ENCODE peak calls at places on chromosomes 5 and 9, in seven cellular contexts. One of them, this sample, is unnamed.
A peak's percentile ranks its signal among the peaks of the same experiment; 100 is the strongest.

GRCh38 chr9:93493949-93494348 is 40.6 kb upstream of the FAM120AOS start:
- DNase-seq in cardiac muscle cell: no peak
- DNase-seq in foreskin keratinocyte: no peak
- DNase-seq in GM23248: no peak
- DNase-seq in tibial artery: no peak
- DNase-seq in hepatocyte: no peak
- DNase-seq in keratinocyte: no peak
- DNase-seq in this sample: no peak

GRCh38 chr9:36970007-36970888 is 63.8 kb downstream of the PAX5 start:
- DNase-seq in foreskin keratinocyte: peak; percentile 86
- DNase-seq in cardiac muscle cell: no peak
- DNase-seq in hepatocyte: no peak
- DNase-seq in GM23248: peak; percentile 40
- DNase-seq in keratinocyte: peak; percentile 36
- DNase-seq in tibial artery: no peak
- DNase-seq in this sample: no peak

GRCh38 chr9:12363439-12363838 is 329.7 kb upstream of the TYRP1 start:
- DNase-seq in cardiac muscle cell: no peak
- DNase-seq in keratinocyte: no peak
- DNase-seq in tibial artery: no peak
- DNase-seq in GM23248: no peak
- DNase-seq in foreskin keratinocyte: no peak
- DNase-seq in hepatocyte: no peak
- DNase-seq in this sample: no peak

GRCh38 chr5:69364414-69364813 is 4.9 kb downstream of the AK6 start:
- DNase-seq in GM23248: peak; percentile 63
- DNase-seq in cardiac muscle cell: no peak
- DNase-seq in tibial artery: no peak
- DNase-seq in hepatocyte: peak; percentile 15
- DNase-seq in foreskin keratinocyte: no peak
- DNase-seq in keratinocyte: no peak
- DNase-seq in this sample: no peak

GRCh38 chr9:35556781-35557180 is 48.3 kb upstream of the TESK1 start:
- DNase-seq in GM23248: no peak
- DNase-seq in cardiac muscle cell: no peak
- DNase-seq in tibial artery: no peak
- DNase-seq in foreskin keratinocyte: no peak
- DNase-seq in keratinocyte: no peak
- DNase-seq in hepatocyte: no peak
- DNase-seq in this sample: no peak

GRCh38 chr9:96245399-96245798 is 56.6 kb downstream of the HSD17B3 start:
- DNase-seq in foreskin keratinocyte: no peak
- DNase-seq in GM23248: no peak
- DNase-seq in keratinocyte: no peak
- DNase-seq in hepatocyte: no peak
- DNase-seq in tibial artery: no peak
- DNase-seq in cardiac muscle cell: no peak
- DNase-seq in this sample: no peak

GRCh38 chr5:163566678-163567077 is 61.3 kb downstream of the MAT2B start:
- DNase-seq in hepatocyte: no peak
- DNase-seq in tibial artery: no peak
- DNase-seq in cardiac muscle cell: no peak
- DNase-seq in GM23248: no peak
- DNase-seq in keratinocyte: no peak
- DNase-seq in foreskin keratinocyte: no peak
- DNase-seq in this sample: no peak

GRCh38 chr5:81391-82021 is 10.5 kb upstream of the PLEKHG4B start:
- DNase-seq in keratinocyte: no peak
- DNase-seq in GM23248: no peak
- DNase-seq in cardiac muscle cell: no peak
- DNase-seq in hepatocyte: no peak
- DNase-seq in tibial artery: no peak
- DNase-seq in foreskin keratinocyte: no peak
- DNase-seq in this sample: no peak

GRCh38 chr9:109349431-109349846 is 28.6 kb upstream of the EPB41L4B start:
- DNase-seq in tibial artery: no peak
- DNase-seq in hepatocyte: peak; percentile 53
- DNase-seq in keratinocyte: peak; percentile 40
- DNase-seq in GM23248: peak; percentile 97
- DNase-seq in cardiac muscle cell: no peak
- DNase-seq in foreskin keratinocyte: peak; percentile 79
- DNase-seq in this sample: no peak

GRCh38 chr9:129697111-129697955 is 31.9 kb downstream of the PRRX2 start:
- DNase-seq in foreskin keratinocyte: no peak
- DNase-seq in cardiac muscle cell: peak; percentile 75
- DNase-seq in hepatocyte: peak; percentile 87
- DNase-seq in tibial artery: peak; percentile 79
- DNase-seq in GM23248: peak; percentile 97
- DNase-seq in keratinocyte: no peak
- DNase-seq in this sample: no peak

GRCh38 chr9:77575785-77576184 is 72.3 kb downstream of the GNA14 start:
- DNase-seq in foreskin keratinocyte: no peak
- DNase-seq in keratinocyte: no peak
- DNase-seq in GM23248: peak; percentile 39
- DNase-seq in cardiac muscle cell: peak; percentile 81
- DNase-seq in hepatocyte: peak; percentile 47
- DNase-seq in tibial artery: no peak
- DNase-seq in this sample: no peak

GRCh38 chr9:18343799-18344198 is 130.2 kb upstream of the ADAMTSL1 start:
- DNase-seq in tibial artery: no peak
- DNase-seq in hepatocyte: peak; percentile 34
- DNase-seq in foreskin keratinocyte: peak; percentile 25
- DNase-seq in cardiac muscle cell: no peak
- DNase-seq in keratinocyte: no peak
- DNase-seq in GM23248: peak; percentile 80
- DNase-seq in this sample: no peak

GRCh38 chr5:103469288-103470065 is 93.1 kb downstream of the NUDT12 start:
- DNase-seq in tibial artery: no peak
- DNase-seq in cardiac muscle cell: no peak
- DNase-seq in hepatocyte: no peak
- DNase-seq in keratinocyte: no peak
- DNase-seq in foreskin keratinocyte: no peak
- DNase-seq in GM23248: peak; percentile 68
- DNase-seq in this sample: no peak

GRCh38 chr5:37005946-37006540 is 129.5 kb downstream of the NIPBL start:
- DNase-seq in GM23248: peak; percentile 58
- DNase-seq in foreskin keratinocyte: peak; percentile 15
- DNase-seq in hepatocyte: peak; percentile 13
- DNase-seq in keratinocyte: no peak
- DNase-seq in tibial artery: no peak
- DNase-seq in cardiac muscle cell: peak; percentile 26
- DNase-seq in this sample: peak; percentile 6

GRCh38 chr5:38208782-38209378 is 49.5 kb upstream of the EGFLAM start:
- DNase-seq in cardiac muscle cell: peak; percentile 64
- DNase-seq in keratinocyte: peak; percentile 15
- DNase-seq in GM23248: peak; percentile 71
- DNase-seq in hepatocyte: peak; percentile 70
- DNase-seq in foreskin keratinocyte: peak; percentile 36
- DNase-seq in tibial artery: no peak
- DNase-seq in this sample: no peak

GRCh38 chr9:83964973-83965349 is 15.1 kb downstream of the HNRNPK start:
- DNase-seq in tibial artery: no peak
- DNase-seq in keratinocyte: no peak
- DNase-seq in foreskin keratinocyte: no peak
- DNase-seq in cardiac muscle cell: no peak
- DNase-seq in GM23248: peak; percentile 58
- DNase-seq in hepatocyte: no peak
- DNase-seq in this sample: no peak

GRCh38 chr5:54742417-54742889 is 224.9 kb downstream of the SNX18 start:
- DNase-seq in cardiac muscle cell: peak; percentile 39
- DNase-seq in tibial artery: no peak
- DNase-seq in hepatocyte: peak; percentile 49
- DNase-seq in foreskin keratinocyte: peak; percentile 91
- DNase-seq in GM23248: peak; percentile 79
- DNase-seq in keratinocyte: peak; percentile 69
- DNase-seq in this sample: no peak

GRCh38 chr5:14286007-14286406 is 142.9 kb downstream of the TRIO start:
- DNase-seq in tibial artery: no peak
- DNase-seq in foreskin keratinocyte: no peak
- DNase-seq in hepatocyte: no peak
- DNase-seq in cardiac muscle cell: no peak
- DNase-seq in GM23248: no peak
- DNase-seq in keratinocyte: no peak
- DNase-seq in this sample: no peak

GRCh38 chr5:14280294-14280854 is 137.2 kb downstream of the TRIO start:
- DNase-seq in cardiac muscle cell: no peak
- DNase-seq in keratinocyte: no peak
- DNase-seq in GM23248: no peak
- DNase-seq in foreskin keratinocyte: no peak
- DNase-seq in hepatocyte: no peak
- DNase-seq in tibial artery: no peak
- DNase-seq in this sample: no peak

GRCh38 chr5:14281746-14282181 is 138.6 kb downstream of the TRIO start:
- DNase-seq in tibial artery: no peak
- DNase-seq in keratinocyte: no peak
- DNase-seq in hepatocyte: no peak
- DNase-seq in cardiac muscle cell: no peak
- DNase-seq in foreskin keratinocyte: no peak
- DNase-seq in GM23248: no peak
- DNase-seq in this sample: no peak

GRCh38 chr5:14286574-14287399 is 143.6 kb downstream of the TRIO start:
- DNase-seq in foreskin keratinocyte: no peak
- DNase-seq in GM23248: no peak
- DNase-seq in hepatocyte: no peak
- DNase-seq in cardiac muscle cell: no peak
- DNase-seq in tibial artery: no peak
- DNase-seq in keratinocyte: no peak
- DNase-seq in this sample: no peak

GRCh38 chr5:14284366-14285148 is 141.4 kb downstream of the TRIO start:
- DNase-seq in keratinocyte: no peak
- DNase-seq in hepatocyte: no peak
- DNase-seq in cardiac muscle cell: no peak
- DNase-seq in tibial artery: no peak
- DNase-seq in foreskin keratinocyte: no peak
- DNase-seq in GM23248: no peak
- DNase-seq in this sample: no peak
- H3K4me1 ChIP-seq in keratinocyte: no peaks in the 10 kb centered on the region
- H3K4me1 ChIP-seq in hepatocyte: peaks cover 9% of the 10 kb centered on the region
- H3K4me1 ChIP-seq in cardiac muscle cell: peaks cover 27% of the 10 kb centered on the region
- H3K4me1 ChIP-seq in tibial artery: peaks cover under 1% of the 10 kb centered on the region
- H3K4me1 ChIP-seq in foreskin keratinocyte: no peaks in the 10 kb centered on the region
- H3K4me1 ChIP-seq in GM23248: peaks cover 2% of the 10 kb centered on the region
- H3K4me1 ChIP-seq in this sample: no peaks in the 10 kb centered on the region

GRCh38 chr9:94804917-94805544 is 78.5 kb downstream of the AOPEP start:
- DNase-seq in tibial artery: no peak
- DNase-seq in hepatocyte: no peak
- DNase-seq in GM23248: no peak
- DNase-seq in foreskin keratinocyte: peak; percentile 45
- DNase-seq in cardiac muscle cell: no peak
- DNase-seq in keratinocyte: no peak
- DNase-seq in this sample: no peak

GRCh38 chr9:94802795-94803194 is 76.3 kb downstream of the AOPEP start:
- DNase-seq in foreskin keratinocyte: peak; percentile 74
- DNase-seq in cardiac muscle cell: no peak
- DNase-seq in keratinocyte: no peak
- DNase-seq in GM23248: no peak
- DNase-seq in hepatocyte: no peak
- DNase-seq in tibial artery: no peak
- DNase-seq in this sample: no peak

GRCh38 chr9:94806307-94806893 is 79.9 kb downstream of the AOPEP start:
- DNase-seq in GM23248: peak; percentile 61
- DNase-seq in foreskin keratinocyte: peak; percentile 58
- DNase-seq in tibial artery: no peak
- DNase-seq in hepatocyte: peak; percentile 37
- DNase-seq in keratinocyte: no peak
- DNase-seq in cardiac muscle cell: no peak
- DNase-seq in this sample: no peak

GRCh38 chr9:94805585-94805984 is 79.1 kb downstream of the AOPEP start:
- DNase-seq in keratinocyte: peak; percentile 90
- DNase-seq in cardiac muscle cell: no peak
- DNase-seq in hepatocyte: peak; percentile 66
- DNase-seq in GM23248: peak; percentile 96
- DNase-seq in foreskin keratinocyte: peak; percentile 98
- DNase-seq in tibial artery: no peak
- DNase-seq in this sample: no peak

GRCh38 chr9:94804316-94804715 is 77.8 kb downstream of the AOPEP start:
- DNase-seq in foreskin keratinocyte: no peak
- DNase-seq in cardiac muscle cell: no peak
- DNase-seq in keratinocyte: no peak
- DNase-seq in hepatocyte: no peak
- DNase-seq in GM23248: no peak
- DNase-seq in tibial artery: no peak
- DNase-seq in this sample: no peak
- H3K4me1 ChIP-seq in foreskin keratinocyte: peaks cover 60% of the 10 kb centered on the region
- H3K4me1 ChIP-seq in cardiac muscle cell: no peaks in the 10 kb centered on the region
- H3K4me1 ChIP-seq in keratinocyte: peaks cover 76% of the 10 kb centered on the region
- H3K4me1 ChIP-seq in hepatocyte: peaks cover 54% of the 10 kb centered on the region
- H3K4me1 ChIP-seq in GM23248: peaks cover 55% of the 10 kb centered on the region
- H3K4me1 ChIP-seq in tibial artery: peaks cover 41% of the 10 kb centered on the region
- H3K4me1 ChIP-seq in this sample: no peaks in the 10 kb centered on the region

GRCh38 chr5:79287380-79287779 is 51.4 kb downstream of the JMY start:
- DNase-seq in keratinocyte: no peak
- DNase-seq in hepatocyte: no peak
- DNase-seq in tibial artery: no peak
- DNase-seq in foreskin keratinocyte: no peak
- DNase-seq in GM23248: no peak
- DNase-seq in cardiac muscle cell: no peak
- DNase-seq in this sample: no peak

GRCh38 chr5:79287907-79288306 is 52.0 kb downstream of the JMY start:
- DNase-seq in hepatocyte: no peak
- DNase-seq in keratinocyte: no peak
- DNase-seq in GM23248: no peak
- DNase-seq in foreskin keratinocyte: no peak
- DNase-seq in cardiac muscle cell: no peak
- DNase-seq in tibial artery: no peak
- DNase-seq in this sample: no peak

GRCh38 chr5:79285833-79286232 is 49.9 kb downstream of the JMY start:
- DNase-seq in hepatocyte: no peak
- DNase-seq in GM23248: no peak
- DNase-seq in cardiac muscle cell: no peak
- DNase-seq in keratinocyte: no peak
- DNase-seq in foreskin keratinocyte: no peak
- DNase-seq in tibial artery: no peak
- DNase-seq in this sample: no peak

GRCh38 chr5:79284852-79285251 is 48.9 kb downstream of the JMY start:
- DNase-seq in keratinocyte: no peak
- DNase-seq in foreskin keratinocyte: no peak
- DNase-seq in tibial artery: no peak
- DNase-seq in cardiac muscle cell: no peak
- DNase-seq in hepatocyte: no peak
- DNase-seq in GM23248: peak; percentile 4
- DNase-seq in this sample: no peak

DNA sequence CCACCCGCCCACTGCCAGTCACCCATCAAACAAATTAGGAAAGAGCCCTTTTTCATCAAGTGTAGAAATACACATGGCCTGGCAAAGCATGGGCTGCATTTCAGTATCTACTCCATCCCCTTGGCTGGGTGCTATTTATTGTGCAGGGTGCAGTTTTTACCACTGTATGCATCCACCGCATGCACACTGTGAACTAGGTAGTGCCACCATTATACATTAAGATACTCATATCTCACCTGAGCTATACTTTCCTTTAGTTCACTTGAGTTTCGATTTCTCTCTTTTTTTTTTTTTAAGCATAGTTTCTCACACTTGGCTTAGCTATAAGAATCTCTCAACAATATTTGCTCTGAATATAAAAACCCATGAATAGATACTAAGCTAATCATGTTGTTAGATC is 49.4 kb downstream of the JMY start:
- DNase-seq in foreskin keratinocyte: no peak
- DNase-seq in cardiac muscle cell: no peak
- DNase-seq in keratinocyte: no peak
- DNase-seq in tibial artery: no peak
- DNase-seq in hepatocyte: no peak
- DNase-seq in GM23248: no peak
- DNase-seq in this sample: no peak
- H3K4me1 ChIP-seq in foreskin keratinocyte: peaks cover 3% of the 10 kb centered on the region
- H3K4me1 ChIP-seq in cardiac muscle cell: no peaks in the 10 kb centered on the region
- H3K4me1 ChIP-seq in keratinocyte: no peaks in the 10 kb centered on the region
- H3K4me1 ChIP-seq in tibial artery: no peaks in the 10 kb centered on the region
- H3K4me1 ChIP-seq in hepatocyte: no peaks in the 10 kb centered on the region
- H3K4me1 ChIP-seq in GM23248: no peaks in the 10 kb centered on the region
- H3K4me1 ChIP-seq in this sample: no peaks in the 10 kb centered on the region

GRCh38 chr9:124759327-124759726 is 11.8 kb downstream of the NR6A1 start:
- DNase-seq in GM23248: no peak
- DNase-seq in keratinocyte: no peak
- DNase-seq in hepatocyte: no peak
- DNase-seq in foreskin keratinocyte: no peak
- DNase-seq in tibial artery: no peak
- DNase-seq in cardiac muscle cell: no peak
- DNase-seq in this sample: no peak
- H3K4me1 ChIP-seq in GM23248: peaks cover 6% of the 10 kb centered on the region
- H3K4me1 ChIP-seq in keratinocyte: peaks cover 9% of the 10 kb centered on the region
- H3K4me1 ChIP-seq in hepatocyte: peaks cover 13% of the 10 kb centered on the region
- H3K4me1 ChIP-seq in foreskin keratinocyte: peaks cover 6% of the 10 kb centered on the region
- H3K4me1 ChIP-seq in tibial artery: no peaks in the 10 kb centered on the region
- H3K4me1 ChIP-seq in cardiac muscle cell: peaks cover 61% of the 10 kb centered on the region
- H3K4me1 ChIP-seq in this sample: no peaks in the 10 kb centered on the region

This sample was measured in CD4-positive, alpha-beta memory T cell.